ENCODE peak calls at places on chromosomes 11 and 22, in six cellular contexts. J, Q, R, D, I and Y are unnamed samples.
A peak's percentile ranks its signal among the peaks of the same experiment; 100 is the strongest.

GRCh38 chr11:113553235-113553634 is 78.0 kb upstream of the DRD2 start:
- DNase-seq in J (no peak), Q (peak; percentile 41), R (no peak), D (peak; percentile 49), I (peak; percentile 26), Y (no peak)

GRCh38 chr11:106668147-106668546 is 350.1 kb downstream of the GUCY1A2 start:
- DNase-seq in J (no peak), Q (no peak), R (no peak), D (no peak), I (no peak), Y (no peak)

GRCh38 chr22:47051435-47052175 is 289.2 kb downstream of the TBC1D22A start:
- DNase-seq in J (no peak), Q (no peak), R (no peak), D (no peak), I (no peak), Y (no peak)

GRCh38 chr11:77411238-77411637 is 62.7 kb downstream of the PAK1 start:
- DNase-seq in J (no peak), Q (no peak), R (no peak), D (no peak), I (no peak), Y (peak; percentile 28)

GRCh38 chr22:39450258-39450955 is 6.4 kb upstream of the MGAT3 start:
- DNase-seq in J (no peak), Q (no peak), R (no peak), D (no peak), I (no peak), Y (no peak)

GRCh38 chr11:59173080-59173963 is 1.4 kb downstream of the DTX4 start:
- DNase-seq in J (no peak), Q (no peak), R (peak; percentile 36), D (no peak), I (no peak), Y (no peak)

GRCh38 chr11:60871378-60872061 is 4.2 kb downstream of the ZP1 start:
- DNase-seq in J (no peak), Q (no peak), R (peak; percentile 29), D (no peak), I (no peak), Y (no peak)

GRCh38 chr11:111918390-111919256 is at the start of gene C11orf52:
- DNase-seq in J (no peak), Q (peak; percentile 79), R (no peak), D (peak; percentile 49), I (peak; percentile 51), Y (peak; percentile 81)

GRCh38 chr11:109586789-109587188 is 164.8 kb downstream of the C11orf87 start:
- DNase-seq in J (no peak), Q (no peak), R (no peak), D (no peak), I (no peak), Y (no peak)

GRCh38 chr11:78351193-78351592 is 66.4 kb downstream of the GAB2 start:
- DNase-seq in J (no peak), Q (no peak), R (no peak), D (no peak), I (no peak), Y (no peak)

GRCh38 chr22:31829505-31829904 is 75.7 kb downstream of the DEPDC5 start:
- DNase-seq in J (peak; percentile 19), Q (peak; percentile 89), R (peak; percentile 47), D (no peak), I (peak; percentile 59), Y (no peak)

GRCh38 chr22:45576273-45576625 is 73.6 kb downstream of the FBLN1 start:
- DNase-seq in J (no peak), Q (no peak), R (no peak), D (no peak), I (no peak), Y (no peak)

GRCh38 chr11:111960916-111961315 is 23.8 kb downstream of the DIXDC1 start:
- DNase-seq in J (no peak), Q (no peak), R (no peak), D (no peak), I (no peak), Y (no peak)

GRCh38 chr11:35260342-35260985 is 121.5 kb downstream of the CD44 start:
- DNase-seq in J (no peak), Q (no peak), R (no peak), D (no peak), I (no peak), Y (no peak)

GRCh38 chr11:30474151-30474954 is 111.8 kb downstream of the MPPED2 start:
- DNase-seq in J (no peak), Q (no peak), R (no peak), D (no peak), I (no peak), Y (peak; percentile 20)

GRCh38 chr11:130631119-130631518 is 182.7 kb downstream of the ADAMTS15 start:
- DNase-seq in J (no peak), Q (peak; percentile 52), R (no peak), D (no peak), I (no peak), Y (no peak)

GRCh38 chr22:38925571-38926041 is 31.8 kb upstream of the APOBEC3A start:
- DNase-seq in J (no peak), Q (no peak), R (no peak), D (no peak), I (no peak), Y (no peak)

GRCh38 chr11:33633251-33634003 is 67.2 kb downstream of the C11orf91 start:
- DNase-seq in J (no peak), Q (peak; percentile 98), R (no peak), D (peak; percentile 17), I (no peak), Y (no peak)

GRCh38 chr11:128291835-128292234 is 295.5 kb downstream of the ETS1 start:
- DNase-seq in J (no peak), Q (no peak), R (no peak), D (no peak), I (no peak), Y (no peak)

GRCh38 chr11:3775761-3776406 is 21.5 kb downstream of the NUP98 start:
- DNase-seq in J (no peak), Q (no peak), R (no peak), D (no peak), I (no peak), Y (no peak)

GRCh38 chr11:132559371-132560036 is 972.8 kb downstream of the OPCML start:
- DNase-seq in J (no peak), Q (no peak), R (peak; percentile 12), D (no peak), I (no peak), Y (no peak)

GRCh38 chr11:22510741-22511140 is 114.9 kb downstream of the FANCF start:
- DNase-seq in J (no peak), Q (no peak), R (no peak), D (no peak), I (no peak), Y (no peak)

GRCh38 chr22:22195265-22196017 is 49.1 kb upstream of the VPREB1 start:
- DNase-seq in J (peak; percentile 91), Q (peak; percentile 81), R (peak; percentile 70), D (peak; percentile 64), I (peak; percentile 99), Y (peak; percentile 85)

GRCh38 chr22:17565986-17566687 is 2.8 kb downstream of the SLC25A18 start:
- DNase-seq in J (no peak), Q (no peak), R (no peak), D (no peak), I (no peak), Y (no peak)

GRCh38 chr22:17569971-17570511 is 6.7 kb downstream of the SLC25A18 start:
- DNase-seq in J (no peak), Q (no peak), R (no peak), D (no peak), I (no peak), Y (no peak)

GRCh38 chr22:17563936-17564391 is 666 bp downstream of the SLC25A18 start:
- DNase-seq in J (no peak), Q (no peak), R (no peak), D (no peak), I (no peak), Y (peak; percentile 26)

GRCh38 chr22:17562906-17563870 is at the start of gene SLC25A18:
- DNase-seq in J (no peak), Q (no peak), R (no peak), D (no peak), I (peak; percentile 47), Y (no peak)

DNA sequence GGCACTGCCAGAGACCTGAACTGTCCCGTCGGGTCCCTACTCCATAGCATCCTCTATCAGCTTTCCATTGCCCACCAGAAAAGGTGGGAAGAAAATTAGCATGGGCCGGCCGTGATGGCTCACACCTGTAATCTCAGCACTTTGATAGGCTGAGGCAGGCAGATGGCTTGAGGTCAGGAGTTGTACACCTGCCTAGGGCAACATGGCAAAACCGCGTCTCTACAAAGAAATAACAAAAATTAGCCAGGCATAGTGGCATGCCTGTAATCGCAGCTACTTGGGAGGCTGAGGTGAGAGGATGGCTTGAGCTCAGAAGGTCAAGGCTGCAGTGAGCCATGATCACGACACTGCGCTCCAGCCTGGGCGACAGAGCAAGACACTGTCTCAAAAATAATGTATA is 3.5 kb downstream of the SLC25A18 start:
- DNase-seq in J (no peak), Q (no peak), R (no peak), D (no peak), I (no peak), Y (no peak)
- TF ChIP-seq JUND in J (no peak), Q (no peak), R (no peak), D (no peak), I (no peak), Y (no peak)

DNA sequence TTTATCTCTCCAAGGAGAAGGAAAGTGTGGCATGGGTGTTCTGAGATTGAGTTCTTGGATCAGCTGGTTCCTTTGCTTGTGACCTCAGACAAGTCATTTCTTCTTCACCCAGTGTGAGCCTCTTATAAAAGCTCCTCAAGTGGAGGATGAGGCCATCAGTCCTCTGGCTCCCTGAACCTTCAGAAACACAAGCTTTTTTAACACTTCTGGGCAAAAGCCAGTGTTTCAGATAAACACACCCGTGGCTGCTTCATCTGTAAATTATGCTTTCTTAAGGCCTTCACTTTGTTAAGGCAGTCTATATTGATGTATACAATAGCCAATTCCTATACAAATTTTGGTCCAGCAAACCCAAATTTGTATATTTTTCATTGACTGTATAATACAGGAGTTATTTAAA is 179.9 kb downstream of the DBX1 start:
- DNase-seq in J (no peak), Q (no peak), R (no peak), D (no peak), I (peak; percentile 18), Y (no peak)
- TF ChIP-seq JUND in J (no peak), Q (no peak), R (no peak), D (no peak), I (no peak), Y (no peak)

GRCh38 chr22:43401233-43401632 is 10.6 kb upstream of the MPPED1 start:
- DNase-seq in J (no peak), Q (no peak), R (no peak), D (no peak), I (no peak), Y (no peak)
- TF ChIP-seq JUND in J (no peak), Q (no peak), R (no peak), D (no peak), I (no peak), Y (no peak)

DNA sequence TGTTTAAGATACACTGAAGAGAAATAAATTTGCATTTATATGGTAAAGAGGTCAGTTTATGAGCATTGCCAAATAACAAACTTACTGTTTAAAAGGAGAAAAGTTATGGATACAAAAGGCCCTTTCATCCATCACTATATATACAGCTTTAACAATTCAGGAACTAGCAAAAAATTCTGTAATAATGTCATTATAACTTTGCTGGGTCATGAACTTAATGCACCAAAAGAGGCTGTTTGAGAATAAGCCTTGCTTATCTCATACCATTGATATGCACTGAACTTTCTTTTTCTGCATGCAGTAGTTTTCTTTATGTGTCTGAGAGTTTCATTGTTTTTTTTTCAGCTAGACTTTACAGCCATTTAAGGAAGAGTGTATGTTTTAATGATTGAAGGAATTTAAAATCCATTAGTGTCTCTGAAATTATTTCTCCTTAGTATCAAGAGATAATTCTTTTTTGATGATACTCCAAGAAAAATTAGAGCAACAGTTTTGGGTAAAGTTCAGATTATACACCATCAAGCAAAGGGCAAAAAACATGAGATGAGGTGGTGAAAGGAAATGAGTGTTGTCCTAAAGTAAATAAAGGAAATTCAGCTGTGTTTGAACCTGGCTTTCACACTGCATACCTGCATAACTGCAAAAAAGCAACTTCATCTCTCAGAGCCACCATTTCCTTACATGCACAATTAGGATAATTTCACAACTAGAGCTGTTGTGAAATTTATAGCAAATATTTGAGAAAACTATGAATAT is 188.2 kb upstream of the ANO3 start:
- DNase-seq in J (no peak), Q (no peak), R (no peak), D (no peak), I (no peak), Y (peak; percentile 13)
- TF ChIP-seq JUND in J (no peak), Q (no peak), R (no peak), D (no peak), I (no peak), Y (no peak)